ENCODE peak calls at places on chromosome 4, in four cellular contexts. One of them, this sample, is unnamed.

GRCh38 chr4:6449335-6449734 is 23.1 kb downstream of the PPP2R2C start:
- DNase-seq in stimulated activated CD4-positive, alpha-beta T cell treated with anti-CD3 and anti-CD28 coated beads, Interleukin-1b, Interleukin-23, amount 100 ng/mL, for 48 hours: no peak
- DNase-seq in AG08395: no peak
- DNase-seq in activated naive CD4-positive, alpha-beta T cell treated with anti-CD3 and anti-CD28 coated beads, Interleukin-2, amount 50 U/mL, for 72 hours: no peak
- DNase-seq in this sample: no peak

GRCh38 chr4:17092990-17093880 is 194.8 kb upstream of the LDB2 start:
- DNase-seq in activated naive CD4-positive, alpha-beta T cell treated with anti-CD3 and anti-CD28 coated beads, Interleukin-2, amount 50 U/mL, for 72 hours: no peak
- DNase-seq in stimulated activated CD4-positive, alpha-beta T cell treated with anti-CD3 and anti-CD28 coated beads, Interleukin-1b, Interleukin-23, amount 100 ng/mL, for 48 hours: no peak
- DNase-seq in AG08395: no peak
- DNase-seq in this sample: no peak

GRCh38 chr4:25863906-25864418 is 1.2 kb upstream of the SEL1L3 start:
- DNase-seq in stimulated activated CD4-positive, alpha-beta T cell treated with anti-CD3 and anti-CD28 coated beads, Interleukin-1b, Interleukin-23, amount 100 ng/mL, for 48 hours: no peak
- DNase-seq in AG08395: no peak
- DNase-seq in activated naive CD4-positive, alpha-beta T cell treated with anti-CD3 and anti-CD28 coated beads, Interleukin-2, amount 50 U/mL, for 72 hours: no peak
- DNase-seq in this sample: no peak

GRCh38 chr4:69591374-69591773 is 48.1 kb downstream of the UGT2A2 start:
- DNase-seq in activated naive CD4-positive, alpha-beta T cell treated with anti-CD3 and anti-CD28 coated beads, Interleukin-2, amount 50 U/mL, for 72 hours: no peak
- DNase-seq in AG08395: no peak
- DNase-seq in stimulated activated CD4-positive, alpha-beta T cell treated with anti-CD3 and anti-CD28 coated beads, Interleukin-1b, Interleukin-23, amount 100 ng/mL, for 48 hours: no peak
- DNase-seq in this sample: no peak

GRCh38 chr4:2261110-2261852 is 628 bp downstream of the MXD4 start:
- DNase-seq in stimulated activated CD4-positive, alpha-beta T cell treated with anti-CD3 and anti-CD28 coated beads, Interleukin-1b, Interleukin-23, amount 100 ng/mL, for 48 hours: peak
- DNase-seq in activated naive CD4-positive, alpha-beta T cell treated with anti-CD3 and anti-CD28 coated beads, Interleukin-2, amount 50 U/mL, for 72 hours: peak
- DNase-seq in AG08395: peak
- DNase-seq in this sample: peak

GRCh38 chr4:152431287-152431686 is 104.6 kb downstream of the FBXW7 start:
- DNase-seq in AG08395: no peak
- DNase-seq in stimulated activated CD4-positive, alpha-beta T cell treated with anti-CD3 and anti-CD28 coated beads, Interleukin-1b, Interleukin-23, amount 100 ng/mL, for 48 hours: no peak
- DNase-seq in activated naive CD4-positive, alpha-beta T cell treated with anti-CD3 and anti-CD28 coated beads, Interleukin-2, amount 50 U/mL, for 72 hours: no peak
- DNase-seq in this sample: no peak

GRCh38 chr4:48025005-48025404 is 8.4 kb downstream of the NIPAL1 start:
- DNase-seq in activated naive CD4-positive, alpha-beta T cell treated with anti-CD3 and anti-CD28 coated beads, Interleukin-2, amount 50 U/mL, for 72 hours: no peak
- DNase-seq in stimulated activated CD4-positive, alpha-beta T cell treated with anti-CD3 and anti-CD28 coated beads, Interleukin-1b, Interleukin-23, amount 100 ng/mL, for 48 hours: no peak
- DNase-seq in AG08395: no peak
- DNase-seq in this sample: peak

GRCh38 chr4:2256781-2257191 is 5.1 kb downstream of the MXD4 start:
- DNase-seq in stimulated activated CD4-positive, alpha-beta T cell treated with anti-CD3 and anti-CD28 coated beads, Interleukin-1b, Interleukin-23, amount 100 ng/mL, for 48 hours: no peak
- DNase-seq in AG08395: no peak
- DNase-seq in activated naive CD4-positive, alpha-beta T cell treated with anti-CD3 and anti-CD28 coated beads, Interleukin-2, amount 50 U/mL, for 72 hours: no peak
- DNase-seq in this sample: peak

GRCh38 chr4:17561195-17561909 is 15.6 kb upstream of the LAP3 start:
- DNase-seq in activated naive CD4-positive, alpha-beta T cell treated with anti-CD3 and anti-CD28 coated beads, Interleukin-2, amount 50 U/mL, for 72 hours: no peak
- DNase-seq in stimulated activated CD4-positive, alpha-beta T cell treated with anti-CD3 and anti-CD28 coated beads, Interleukin-1b, Interleukin-23, amount 100 ng/mL, for 48 hours: no peak
- DNase-seq in AG08395: peak
- DNase-seq in this sample: peak

GRCh38 chr4:140095694-140096482 is 58.1 kb downstream of the MAML3 start:
- DNase-seq in stimulated activated CD4-positive, alpha-beta T cell treated with anti-CD3 and anti-CD28 coated beads, Interleukin-1b, Interleukin-23, amount 100 ng/mL, for 48 hours: peak
- DNase-seq in activated naive CD4-positive, alpha-beta T cell treated with anti-CD3 and anti-CD28 coated beads, Interleukin-2, amount 50 U/mL, for 72 hours: peak
- DNase-seq in AG08395: peak
- DNase-seq in this sample: peak

GRCh38 chr4:73603307-73603710 is 16.9 kb downstream of the RASSF6 start:
- DNase-seq in activated naive CD4-positive, alpha-beta T cell treated with anti-CD3 and anti-CD28 coated beads, Interleukin-2, amount 50 U/mL, for 72 hours: no peak
- DNase-seq in stimulated activated CD4-positive, alpha-beta T cell treated with anti-CD3 and anti-CD28 coated beads, Interleukin-1b, Interleukin-23, amount 100 ng/mL, for 48 hours: no peak
- DNase-seq in AG08395: no peak
- DNase-seq in this sample: peak

GRCh38 chr4:145827885-145828284 is 110.7 kb downstream of the ZNF827 start:
- DNase-seq in stimulated activated CD4-positive, alpha-beta T cell treated with anti-CD3 and anti-CD28 coated beads, Interleukin-1b, Interleukin-23, amount 100 ng/mL, for 48 hours: no peak
- DNase-seq in activated naive CD4-positive, alpha-beta T cell treated with anti-CD3 and anti-CD28 coated beads, Interleukin-2, amount 50 U/mL, for 72 hours: no peak
- DNase-seq in AG08395: no peak
- DNase-seq in this sample: no peak

GRCh38 chr4:88792268-88792781 is 94.7 kb upstream of the NAP1L5 start:
- DNase-seq in AG08395: peak
- DNase-seq in activated naive CD4-positive, alpha-beta T cell treated with anti-CD3 and anti-CD28 coated beads, Interleukin-2, amount 50 U/mL, for 72 hours: no peak
- DNase-seq in stimulated activated CD4-positive, alpha-beta T cell treated with anti-CD3 and anti-CD28 coated beads, Interleukin-1b, Interleukin-23, amount 100 ng/mL, for 48 hours: no peak
- DNase-seq in this sample: peak

GRCh38 chr4:110196871-110197420 is 1.5 kb downstream of the ELOVL6 start:
- DNase-seq in AG08395: peak
- DNase-seq in activated naive CD4-positive, alpha-beta T cell treated with anti-CD3 and anti-CD28 coated beads, Interleukin-2, amount 50 U/mL, for 72 hours: peak
- DNase-seq in stimulated activated CD4-positive, alpha-beta T cell treated with anti-CD3 and anti-CD28 coated beads, Interleukin-1b, Interleukin-23, amount 100 ng/mL, for 48 hours: peak
- DNase-seq in this sample: no peak

GRCh38 chr4:117085185-117085701 is at the start of gene TRAM1L1:
- DNase-seq in activated naive CD4-positive, alpha-beta T cell treated with anti-CD3 and anti-CD28 coated beads, Interleukin-2, amount 50 U/mL, for 72 hours: peak
- DNase-seq in stimulated activated CD4-positive, alpha-beta T cell treated with anti-CD3 and anti-CD28 coated beads, Interleukin-1b, Interleukin-23, amount 100 ng/mL, for 48 hours: peak
- DNase-seq in AG08395: peak
- DNase-seq in this sample: peak

GRCh38 chr4:74287164-74287563 is 21.1 kb upstream of the EPGN start:
- DNase-seq in activated naive CD4-positive, alpha-beta T cell treated with anti-CD3 and anti-CD28 coated beads, Interleukin-2, amount 50 U/mL, for 72 hours: no peak
- DNase-seq in AG08395: no peak
- DNase-seq in stimulated activated CD4-positive, alpha-beta T cell treated with anti-CD3 and anti-CD28 coated beads, Interleukin-1b, Interleukin-23, amount 100 ng/mL, for 48 hours: no peak
- DNase-seq in this sample: no peak

GRCh38 chr4:90064196-90064595 is 63.0 kb upstream of the CCSER1 start:
- DNase-seq in stimulated activated CD4-positive, alpha-beta T cell treated with anti-CD3 and anti-CD28 coated beads, Interleukin-1b, Interleukin-23, amount 100 ng/mL, for 48 hours: no peak
- DNase-seq in AG08395: no peak
- DNase-seq in activated naive CD4-positive, alpha-beta T cell treated with anti-CD3 and anti-CD28 coated beads, Interleukin-2, amount 50 U/mL, for 72 hours: no peak
- DNase-seq in this sample: no peak

GRCh38 chr4:55754754-55755350 is 64.7 kb upstream of the EXOC1L start:
- DNase-seq in stimulated activated CD4-positive, alpha-beta T cell treated with anti-CD3 and anti-CD28 coated beads, Interleukin-1b, Interleukin-23, amount 100 ng/mL, for 48 hours: no peak
- DNase-seq in activated naive CD4-positive, alpha-beta T cell treated with anti-CD3 and anti-CD28 coated beads, Interleukin-2, amount 50 U/mL, for 72 hours: no peak
- DNase-seq in AG08395: no peak
- DNase-seq in this sample: peak

GRCh38 chr4:74555843-74556242 is 110.9 kb downstream of the AREG start:
- DNase-seq in activated naive CD4-positive, alpha-beta T cell treated with anti-CD3 and anti-CD28 coated beads, Interleukin-2, amount 50 U/mL, for 72 hours: no peak
- DNase-seq in AG08395: no peak
- DNase-seq in stimulated activated CD4-positive, alpha-beta T cell treated with anti-CD3 and anti-CD28 coated beads, Interleukin-1b, Interleukin-23, amount 100 ng/mL, for 48 hours: no peak
- DNase-seq in this sample: no peak

GRCh38 chr4:40553995-40554394 is 75.7 kb downstream of the RBM47 start:
- DNase-seq in activated naive CD4-positive, alpha-beta T cell treated with anti-CD3 and anti-CD28 coated beads, Interleukin-2, amount 50 U/mL, for 72 hours: no peak
- DNase-seq in AG08395: no peak
- DNase-seq in stimulated activated CD4-positive, alpha-beta T cell treated with anti-CD3 and anti-CD28 coated beads, Interleukin-1b, Interleukin-23, amount 100 ng/mL, for 48 hours: no peak
- DNase-seq in this sample: no peak

GRCh38 chr4:157265281-157265680 is 44.8 kb downstream of the GRIA2 start:
- DNase-seq in activated naive CD4-positive, alpha-beta T cell treated with anti-CD3 and anti-CD28 coated beads, Interleukin-2, amount 50 U/mL, for 72 hours: no peak
- DNase-seq in stimulated activated CD4-positive, alpha-beta T cell treated with anti-CD3 and anti-CD28 coated beads, Interleukin-1b, Interleukin-23, amount 100 ng/mL, for 48 hours: no peak
- DNase-seq in AG08395: no peak
- DNase-seq in this sample: peak

GRCh38 chr4:159070742-159071141 is 32.1 kb upstream of the RAPGEF2 start:
- DNase-seq in stimulated activated CD4-positive, alpha-beta T cell treated with anti-CD3 and anti-CD28 coated beads, Interleukin-1b, Interleukin-23, amount 100 ng/mL, for 48 hours: no peak
- DNase-seq in activated naive CD4-positive, alpha-beta T cell treated with anti-CD3 and anti-CD28 coated beads, Interleukin-2, amount 50 U/mL, for 72 hours: no peak
- DNase-seq in AG08395: peak
- DNase-seq in this sample: peak

GRCh38 chr4:54971474-54971950 is 153.9 kb downstream of the KDR start:
- DNase-seq in AG08395: peak
- DNase-seq in activated naive CD4-positive, alpha-beta T cell treated with anti-CD3 and anti-CD28 coated beads, Interleukin-2, amount 50 U/mL, for 72 hours: no peak
- DNase-seq in stimulated activated CD4-positive, alpha-beta T cell treated with anti-CD3 and anti-CD28 coated beads, Interleukin-1b, Interleukin-23, amount 100 ng/mL, for 48 hours: no peak
- DNase-seq in this sample: peak

GRCh38 chr4:39476181-39476873 is 17.5 kb downstream of the LIAS start:
- DNase-seq in AG08395: no peak
- DNase-seq in activated naive CD4-positive, alpha-beta T cell treated with anti-CD3 and anti-CD28 coated beads, Interleukin-2, amount 50 U/mL, for 72 hours: no peak
- DNase-seq in stimulated activated CD4-positive, alpha-beta T cell treated with anti-CD3 and anti-CD28 coated beads, Interleukin-1b, Interleukin-23, amount 100 ng/mL, for 48 hours: no peak
- DNase-seq in this sample: peak

GRCh38 chr4:4424499-4425115 is 37.7 kb downstream of the NSG1 start:
- DNase-seq in activated naive CD4-positive, alpha-beta T cell treated with anti-CD3 and anti-CD28 coated beads, Interleukin-2, amount 50 U/mL, for 72 hours: no peak
- DNase-seq in AG08395: no peak
- DNase-seq in stimulated activated CD4-positive, alpha-beta T cell treated with anti-CD3 and anti-CD28 coated beads, Interleukin-1b, Interleukin-23, amount 100 ng/mL, for 48 hours: no peak
- DNase-seq in this sample: no peak

GRCh38 chr4:525660-526059 is 26.6 kb downstream of the PIGG start:
- DNase-seq in AG08395: no peak
- DNase-seq in stimulated activated CD4-positive, alpha-beta T cell treated with anti-CD3 and anti-CD28 coated beads, Interleukin-1b, Interleukin-23, amount 100 ng/mL, for 48 hours: no peak
- DNase-seq in activated naive CD4-positive, alpha-beta T cell treated with anti-CD3 and anti-CD28 coated beads, Interleukin-2, amount 50 U/mL, for 72 hours: no peak
- DNase-seq in this sample: no peak

GRCh38 chr4:85779165-85779564 is 304.2 kb downstream of the ARHGAP24 start:
- DNase-seq in activated naive CD4-positive, alpha-beta T cell treated with anti-CD3 and anti-CD28 coated beads, Interleukin-2, amount 50 U/mL, for 72 hours: no peak
- DNase-seq in AG08395: peak
- DNase-seq in stimulated activated CD4-positive, alpha-beta T cell treated with anti-CD3 and anti-CD28 coated beads, Interleukin-1b, Interleukin-23, amount 100 ng/mL, for 48 hours: no peak
- DNase-seq in this sample: peak

GRCh38 chr4:64399313-64400109 is 9.7 kb downstream of the TECRL start:
- DNase-seq in activated naive CD4-positive, alpha-beta T cell treated with anti-CD3 and anti-CD28 coated beads, Interleukin-2, amount 50 U/mL, for 72 hours: no peak
- DNase-seq in stimulated activated CD4-positive, alpha-beta T cell treated with anti-CD3 and anti-CD28 coated beads, Interleukin-1b, Interleukin-23, amount 100 ng/mL, for 48 hours: no peak
- DNase-seq in AG08395: no peak
- DNase-seq in this sample: no peak

GRCh38 chr4:3201718-3202702 is 46.9 kb upstream of the MSANTD1 start:
- DNase-seq in stimulated activated CD4-positive, alpha-beta T cell treated with anti-CD3 and anti-CD28 coated beads, Interleukin-1b, Interleukin-23, amount 100 ng/mL, for 48 hours: peak
- DNase-seq in AG08395: peak
- DNase-seq in activated naive CD4-positive, alpha-beta T cell treated with anti-CD3 and anti-CD28 coated beads, Interleukin-2, amount 50 U/mL, for 72 hours: peak
- DNase-seq in this sample: peak

GRCh38 chr4:3869661-3870566 is 103.7 kb downstream of the ADRA2C start:
- DNase-seq in activated naive CD4-positive, alpha-beta T cell treated with anti-CD3 and anti-CD28 coated beads, Interleukin-2, amount 50 U/mL, for 72 hours: no peak
- DNase-seq in stimulated activated CD4-positive, alpha-beta T cell treated with anti-CD3 and anti-CD28 coated beads, Interleukin-1b, Interleukin-23, amount 100 ng/mL, for 48 hours: no peak
- DNase-seq in AG08395: no peak
- DNase-seq in this sample: no peak

GRCh38 chr4:4542824-4543485 is 1.1 kb upstream of the STX18 start:
- DNase-seq in AG08395: no peak
- DNase-seq in stimulated activated CD4-positive, alpha-beta T cell treated with anti-CD3 and anti-CD28 coated beads, Interleukin-1b, Interleukin-23, amount 100 ng/mL, for 48 hours: no peak
- DNase-seq in activated naive CD4-positive, alpha-beta T cell treated with anti-CD3 and anti-CD28 coated beads, Interleukin-2, amount 50 U/mL, for 72 hours: no peak
- DNase-seq in this sample: peak

This sample was measured in foreskin fibroblast.